ENCODE peak calls at places on chromosomes 3 and 15, in five cellular contexts. C, B, H, I and Y are unnamed samples. For H3K4me1, the result is how much of the 10 kb centered on the place peaks cover.

GRCh38 chr3:59709702-59710555 is 660.1 kb upstream of the CFAP20DC start:
- DNase-seq in H (no peak), I (no peak), B (no peak), C (peak), Y (peak)

GRCh38 chr15:62769604-62770003 is 272.9 kb upstream of the TPM1 start:
- DNase-seq in I (no peak), C (no peak), H (no peak), B (no peak), Y (no peak)

GRCh38 chr3:10376353-10376752 is 55.4 kb upstream of the SEC13 start:
- DNase-seq in I (no peak), H (no peak), B (no peak), C (no peak), Y (no peak)

GRCh38 chr3:123394391-123395022 is 54.4 kb downstream of the ADCY5 start:
- DNase-seq in I (no peak), H (no peak), B (no peak), C (peak), Y (no peak)

GRCh38 chr3:187880438-187880837 is 135.2 kb upstream of the BCL6 start:
- DNase-seq in B (no peak), H (no peak), C (no peak), I (no peak), Y (no peak)

GRCh38 chr15:62625421-62626033 is 417.0 kb upstream of the TPM1 start:
- DNase-seq in H (no peak), C (no peak), I (no peak), B (no peak), Y (no peak)

GRCh38 chr3:95172549-95172948 is 1109.7 kb downstream of the NSUN3 start:
- DNase-seq in B (no peak), I (no peak), H (no peak), C (no peak), Y (no peak)

GRCh38 chr3:71580636-71581215 is 2.8 kb downstream of the FOXP1 start:
- DNase-seq in B (no peak), C (no peak), I (no peak), H (no peak), Y (no peak)

GRCh38 chr3:60610441-60611112 is 640.7 kb downstream of the FHIT start:
- DNase-seq in I (no peak), H (no peak), C (peak), B (no peak), Y (peak)

GRCh38 chr3:194750409-194750808 is 64.7 kb downstream of the FAM43A start:
- DNase-seq in B (no peak), C (no peak), I (no peak), H (no peak), Y (no peak)

GRCh38 chr15:74790080-74790916 is 8.4 kb downstream of the CSK start:
- DNase-seq in H (peak), C (peak), I (no peak), B (no peak), Y (peak)

GRCh38 chr15:63060699-63061098 is 18.2 kb downstream of the TPM1 start:
- DNase-seq in C (peak), H (no peak), B (no peak), I (no peak), Y (no peak)

GRCh38 chr3:194134231-194134756 is 1.7 kb upstream of the HES1 start:
- DNase-seq in I (no peak), C (peak), H (no peak), B (no peak), Y (peak)

GRCh38 chr15:76181705-76182107 is 121.9 kb downstream of the TMEM266 start:
- DNase-seq in C (no peak), B (no peak), H (no peak), I (no peak), Y (no peak)

GRCh38 chr3:31495971-31496370 is 36.8 kb upstream of the STT3B start:
- DNase-seq in C (no peak), I (no peak), H (no peak), B (no peak), Y (no peak)

GRCh38 chr15:39199076-39199475 is 381.8 kb upstream of the THBS1 start:
- DNase-seq in C (peak), B (no peak), H (no peak), I (no peak), Y (no peak)

GRCh38 chr3:46797486-46797885 is 65.8 kb downstream of the MYL3 start:
- DNase-seq in C (no peak), H (no peak), I (no peak), B (no peak), Y (no peak)

GRCh38 chr15:44535092-44535491 is 1.9 kb upstream of the EIF3J start:
- DNase-seq in H (no peak), I (no peak), B (no peak), C (no peak), Y (no peak)

GRCh38 chr3:196120291-196120951 is 38.5 kb upstream of the TFRC start:
- DNase-seq in C (peak), H (no peak), I (no peak), B (no peak), Y (peak)

GRCh38 chr3:58164199-58164879 is 46.4 kb downstream of the DNASE1L3 start:
- DNase-seq in H (peak), I (no peak), B (peak), C (peak), Y (no peak)

GRCh38 chr3:25856902-25857518 is 67.1 kb downstream of the OXSM start:
- DNase-seq in I (peak), C (no peak), B (peak), H (no peak), Y (no peak)

GRCh38 chr3:64150527-64151238 is 74.6 kb downstream of the PRICKLE2 start:
- DNase-seq in C (peak), I (peak), H (no peak), B (peak), Y (no peak)

GRCh38 chr15:81516461-81516860 is 142.4 kb upstream of the TMC3 start:
- DNase-seq in C (no peak), B (no peak), I (no peak), H (no peak), Y (no peak)

GRCh38 chr3:120894285-120894684 is 13.7 kb upstream of the STXBP5L start:
- DNase-seq in B (peak), C (no peak), I (no peak), H (no peak), Y (no peak)

DNA sequence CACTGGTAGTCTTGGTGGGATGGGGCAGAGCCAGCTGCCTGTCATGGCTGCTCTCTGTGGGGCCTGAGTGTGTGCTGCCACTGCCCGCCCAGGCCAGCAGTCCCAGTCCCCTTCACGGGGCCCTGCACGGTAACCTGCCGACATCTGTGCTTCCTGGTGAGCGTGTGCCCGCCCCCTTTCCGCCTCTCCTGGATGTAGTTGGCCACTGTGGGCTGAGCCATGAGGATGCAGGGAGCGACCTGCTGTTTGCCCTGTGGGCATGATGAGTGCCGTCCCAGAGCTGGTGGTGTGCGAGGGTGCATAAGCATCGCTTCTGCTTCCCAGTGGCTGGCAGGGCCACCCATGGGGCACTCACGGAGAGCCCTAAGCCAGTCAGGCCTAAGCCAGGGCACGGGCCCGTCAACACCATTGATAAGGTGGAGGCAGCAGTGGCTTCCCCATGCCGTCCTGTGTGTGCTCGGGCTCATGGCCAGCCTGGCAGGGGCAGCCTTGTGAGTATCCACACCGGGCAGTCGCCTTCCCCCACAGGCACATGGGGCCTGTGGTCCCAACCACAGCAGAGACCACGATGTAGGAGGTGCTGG is 14.6 kb downstream of the PLXNA1 start:
- DNase-seq in B (no peak), I (no peak), H (no peak), C (peak), Y (no peak)
- H3K4me1 ChIP-seq in B (under half), I (under half), H (under half), C (half or more), Y (under half)

GRCh38 chr3:50260027-50260941 is 8.7 kb upstream of the SEMA3B start:
- DNase-seq in C (peak), B (peak), I (peak), H (peak), Y (peak)
- TF ChIP-seq POLR2A in C (peak), B (peak), I (peak), H (peak), Y (peak)

DNA sequence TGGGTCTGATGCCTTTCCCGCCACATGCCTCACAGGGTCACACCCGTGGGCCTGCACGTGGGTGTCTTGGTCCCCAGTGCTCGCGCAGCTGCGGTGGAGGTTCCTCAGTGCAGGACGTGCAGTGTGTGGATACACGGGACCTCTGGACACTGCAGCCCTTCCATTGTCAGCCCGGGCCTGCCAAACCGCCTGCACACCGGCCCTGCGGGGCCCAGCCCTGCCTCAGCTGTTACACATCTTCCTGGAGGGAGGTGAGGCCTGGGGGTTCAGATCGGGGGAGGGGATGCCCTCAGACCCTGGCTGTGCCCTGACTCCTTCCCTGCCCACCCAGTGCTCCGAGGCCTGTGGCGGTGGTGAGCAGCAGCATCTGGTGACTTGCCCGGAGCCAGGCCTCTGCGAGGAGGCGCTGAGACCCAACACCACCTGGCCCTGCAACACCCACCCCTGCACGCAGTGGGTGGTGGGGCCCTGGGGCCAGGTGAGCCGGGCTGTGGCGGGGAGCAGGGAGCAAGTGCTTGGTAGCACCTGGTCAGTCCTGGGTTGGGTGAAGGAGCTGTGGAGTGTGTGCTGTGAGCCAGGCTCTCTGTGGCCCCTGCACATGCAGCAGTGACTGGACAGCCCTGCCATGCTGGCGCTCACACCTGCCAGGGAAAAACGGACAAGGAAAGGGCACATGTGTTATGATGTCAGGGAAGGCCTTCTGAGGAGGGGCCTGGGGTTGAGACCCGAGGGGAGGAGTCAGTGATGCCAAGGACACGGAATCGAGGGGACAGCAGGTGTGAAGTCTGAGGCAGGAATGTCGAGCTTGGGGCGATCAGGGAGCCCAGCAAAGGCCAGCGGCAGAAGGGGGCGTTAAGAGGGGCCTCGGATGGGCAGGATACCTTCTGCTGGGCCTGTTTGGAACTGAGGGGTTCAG is 88.9 kb downstream of the TBC1D2B start:
- DNase-seq in B (no peak), H (no peak), C (peak), I (no peak), Y (no peak)
- H3K4me3 ChIP-seq in B (no peak), H (no peak), C (no peak), I (no peak), Y (no peak)

GRCh38 chr3:48143567-48143966 is 44.6 kb downstream of the CDC25A start:
- DNase-seq in H (no peak), B (no peak), C (no peak), I (no peak), Y (no peak)

GRCh38 chr3:48143977-48144376 is 44.2 kb downstream of the CDC25A start:
- DNase-seq in B (no peak), C (no peak), I (no peak), H (no peak), Y (no peak)

GRCh38 chr3:48140284-48140683 is 47.9 kb downstream of the CDC25A start:
- DNase-seq in I (no peak), C (no peak), H (no peak), B (no peak), Y (no peak)

GRCh38 chr3:48141225-48142137 is 46.7 kb downstream of the CDC25A start:
- DNase-seq in H (no peak), C (no peak), I (no peak), B (no peak), Y (no peak)

GRCh38 chr3:48142316-48142870 is 45.8 kb downstream of the CDC25A start:
- DNase-seq in H (no peak), I (no peak), C (no peak), B (no peak), Y (no peak)
- H3K4me1 ChIP-seq in H (under half), I (under half), C (under half), B (under half), Y (under half)

GRCh38 chr3:69200384-69201068 is 78.1 kb upstream of the LMOD3 start:
- DNase-seq in C (peak), H (peak), I (peak), B (peak), Y (no peak)
- TF ChIP-seq POLR2A in C (no peak), H (peak), I (peak), B (no peak), Y (no peak)

GRCh38 chr15:59321000-59321689 is 51.5 kb downstream of the MYO1E start:
- DNase-seq in I (no peak), C (no peak), B (no peak), H (no peak), Y (no peak)
- H3K4me3 ChIP-seq in I (no peak), C (no peak), B (no peak), H (no peak), Y (no peak)

GRCh38 chr3:165522371-165522770 is 314.9 kb downstream of the BCHE start:
- DNase-seq in H (no peak), B (no peak), C (no peak), I (no peak), Y (no peak)
- H3K4me1 ChIP-seq in H (under half), B (under half), C (under half), I (under half), Y (under half)

GRCh38 chr15:92806763-92807162 is 93.4 kb upstream of the CHD2 start:
- DNase-seq in I (no peak), C (no peak), H (peak), B (no peak), Y (no peak)

GRCh38 chr15:92809064-92809879 is 90.9 kb upstream of the CHD2 start:
- DNase-seq in I (peak), H (peak), B (peak), C (peak), Y (peak)

GRCh38 chr15:92809880-92810361 is 90.2 kb upstream of the CHD2 start:
- DNase-seq in C (no peak), I (no peak), B (peak), H (peak), Y (peak)

GRCh38 chr15:92807971-92808571 is 92.1 kb upstream of the CHD2 start:
- DNase-seq in I (no peak), B (peak), C (no peak), H (peak), Y (peak)

GRCh38 chr15:92808611-92809063 is 91.5 kb upstream of the CHD2 start:
- DNase-seq in I (no peak), B (peak), H (peak), C (peak), Y (no peak)
- TF ChIP-seq POLR2A in I (no peak), B (peak), H (no peak), C (no peak), Y (no peak)

DNA sequence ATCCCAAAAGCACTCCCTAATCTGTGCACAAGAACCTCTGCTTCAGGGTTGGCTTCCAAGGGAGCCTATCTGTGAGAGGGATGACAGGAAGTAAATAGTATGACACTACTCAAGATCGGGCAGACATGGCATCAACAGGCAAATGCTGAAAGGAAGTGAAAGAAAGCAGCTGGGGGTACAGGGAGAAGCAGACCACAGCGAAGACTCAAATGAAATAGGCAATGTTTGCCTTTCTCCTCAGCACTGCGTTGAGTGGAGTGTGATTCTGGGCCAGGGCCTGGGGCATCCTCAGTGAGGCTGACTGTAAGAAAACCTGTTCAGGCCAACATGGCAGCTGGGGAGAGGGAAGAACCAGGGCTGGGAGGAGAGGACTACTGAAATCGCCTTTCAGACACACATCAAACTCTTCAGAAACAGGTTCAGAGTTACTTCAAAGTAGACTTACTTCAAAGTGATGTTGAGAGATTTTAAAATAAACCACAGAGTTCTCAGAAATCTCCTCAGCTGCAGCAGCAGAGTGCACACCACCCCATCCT is 96.6 kb downstream of the SLC9A9 start:
- DNase-seq in H (no peak), I (no peak), B (no peak), C (no peak), Y (no peak)
- H3K4me3 ChIP-seq in H (no peak), I (no peak), B (no peak), C (no peak), Y (no peak)

DNA sequence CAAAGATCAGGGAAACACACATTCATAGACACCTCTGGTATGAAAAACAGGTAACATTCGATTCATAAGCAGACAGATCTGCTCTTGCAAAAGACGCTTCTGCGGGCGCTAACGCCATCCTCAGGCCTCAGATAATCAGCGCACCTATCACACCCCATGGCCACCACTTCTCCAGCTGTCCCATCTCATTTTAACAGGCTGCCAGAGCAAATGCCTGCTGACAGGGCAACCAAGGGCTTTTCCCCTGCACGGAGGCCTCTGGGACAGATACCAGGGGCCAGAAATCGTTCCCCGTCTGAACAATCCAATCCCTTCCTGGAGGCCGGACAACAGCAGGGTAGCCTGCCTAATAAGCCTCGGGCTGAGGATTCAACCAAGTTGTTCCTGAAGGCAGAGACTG is 15.2 kb downstream of the ABCC5 start:
- DNase-seq in B (no peak), C (peak), H (no peak), I (no peak), Y (no peak)
- H3K4me1 ChIP-seq in B (under half), C (half or more), H (under half), I (under half), Y (under half)